ENCODE peak calls at places on chromosomes 13 and 19, in ten cellular contexts. V, N, H, X, F, Z, O, A, I and L are unnamed samples.

GRCh38 chr19:5891938-5892771 is 11.4 kb downstream of the NDUFA11 start:
- DNase-seq in V (no peak), N (peak; percentile 42), H (no peak), X (peak; percentile 35), F (peak; percentile 62), Z (no peak), O (no peak), A (no peak), I (no peak), L (peak; percentile 34)

GRCh38 chr19:35404879-35405622 is 34.2 kb downstream of the GPR42 start:
- DNase-seq in V (peak; percentile 47), N (no peak), H (peak; percentile 95), X (peak; percentile 98), F (no peak), Z (peak; percentile 98), O (no peak), A (no peak), I (peak; percentile 91), L (peak; percentile 81)

GRCh38 chr13:19737844-19738557 is 44.7 kb downstream of the PSPC1 start:
- DNase-seq in V (no peak), N (no peak), H (no peak), X (peak; percentile 14), F (no peak), Z (no peak), O (no peak), A (no peak), I (no peak), L (no peak)

GRCh38 chr19:51141181-51141580 is 920 bp upstream of the SIGLEC7 start:
- DNase-seq in V (no peak), N (no peak), H (no peak), X (no peak), F (no peak), Z (no peak), O (no peak), A (no peak), I (no peak), L (no peak)

GRCh38 chr13:45316210-45316799 is 24.7 kb downstream of the TPT1 start:
- DNase-seq in V (no peak), N (no peak), H (no peak), X (no peak), F (peak; percentile 23), Z (no peak), O (no peak), A (no peak), I (no peak), L (no peak)

GRCh38 chr13:45040626-45041025 is 51.3 kb downstream of the GPALPP1 start:
- DNase-seq in V (no peak), N (no peak), H (peak; percentile 13), X (peak; percentile 25), F (no peak), Z (no peak), O (no peak), A (no peak), I (peak; percentile 35), L (no peak)

GRCh38 chr13:73220966-73221720 is 162.3 kb downstream of the KLF5 start:
- DNase-seq in V (no peak), N (no peak), H (no peak), X (no peak), F (no peak), Z (peak; percentile 48), O (no peak), A (no peak), I (peak; percentile 61), L (no peak)

GRCh38 chr19:6088677-6089063 is 21.6 kb downstream of the RFX2 start:
- DNase-seq in V (no peak), N (no peak), H (no peak), X (peak; percentile 76), F (no peak), Z (no peak), O (no peak), A (no peak), I (peak; percentile 42), L (no peak)

GRCh38 chr13:95367309-95367843 is 66.1 kb upstream of the ABCC4 start:
- DNase-seq in V (no peak), N (no peak), H (no peak), X (peak; percentile 28), F (no peak), Z (no peak), O (no peak), A (no peak), I (no peak), L (no peak)

GRCh38 chr13:45194081-45194939 is 6.5 kb downstream of the KCTD4 start:
- DNase-seq in V (no peak), N (no peak), H (no peak), X (peak; percentile 71), F (peak; percentile 28), Z (peak; percentile 69), O (peak; percentile 36), A (no peak), I (peak; percentile 54), L (no peak)

GRCh38 chr19:10230155-10230903 is 802 bp downstream of the S1PR2 start:
- DNase-seq in V (no peak), N (peak; percentile 81), H (no peak), X (no peak), F (peak; percentile 26), Z (no peak), O (peak; percentile 41), A (peak; percentile 82), I (no peak), L (peak; percentile 69)

GRCh38 chr19:33432408-33433170 is 59.1 kb downstream of the CEBPG start:
- DNase-seq in V (no peak), N (no peak), H (no peak), X (no peak), F (no peak), Z (no peak), O (no peak), A (peak; percentile 69), I (no peak), L (no peak)

GRCh38 chr19:11254662-11255061 is 7.7 kb downstream of the DOCK6 start:
- DNase-seq in V (no peak), N (no peak), H (no peak), X (no peak), F (no peak), Z (no peak), O (no peak), A (no peak), I (no peak), L (no peak)

GRCh38 chr19:30374791-30375650 is 2.8 kb downstream of the ZNF536 start:
- DNase-seq in V (no peak), N (no peak), H (no peak), X (no peak), F (no peak), Z (no peak), O (no peak), A (peak; percentile 58), I (no peak), L (no peak)

GRCh38 chr13:31950121-31950810 is 81.3 kb upstream of the FRY start:
- DNase-seq in V (no peak), N (no peak), H (no peak), X (no peak), F (no peak), Z (no peak), O (no peak), A (no peak), I (peak; percentile 35), L (no peak)

GRCh38 chr19:38551450-38551813 is 66.3 kb downstream of the MAP4K1 start:
- DNase-seq in V (no peak), N (no peak), H (no peak), X (no peak), F (no peak), Z (no peak), O (no peak), A (no peak), I (no peak), L (peak; percentile 88)
- TF ChIP-seq CTCF in V (no peak), N (no peak), H (no peak), X (no peak), F (no peak), Z (no peak), O (no peak), A (no peak), I (no peak), L (no peak)

DNA sequence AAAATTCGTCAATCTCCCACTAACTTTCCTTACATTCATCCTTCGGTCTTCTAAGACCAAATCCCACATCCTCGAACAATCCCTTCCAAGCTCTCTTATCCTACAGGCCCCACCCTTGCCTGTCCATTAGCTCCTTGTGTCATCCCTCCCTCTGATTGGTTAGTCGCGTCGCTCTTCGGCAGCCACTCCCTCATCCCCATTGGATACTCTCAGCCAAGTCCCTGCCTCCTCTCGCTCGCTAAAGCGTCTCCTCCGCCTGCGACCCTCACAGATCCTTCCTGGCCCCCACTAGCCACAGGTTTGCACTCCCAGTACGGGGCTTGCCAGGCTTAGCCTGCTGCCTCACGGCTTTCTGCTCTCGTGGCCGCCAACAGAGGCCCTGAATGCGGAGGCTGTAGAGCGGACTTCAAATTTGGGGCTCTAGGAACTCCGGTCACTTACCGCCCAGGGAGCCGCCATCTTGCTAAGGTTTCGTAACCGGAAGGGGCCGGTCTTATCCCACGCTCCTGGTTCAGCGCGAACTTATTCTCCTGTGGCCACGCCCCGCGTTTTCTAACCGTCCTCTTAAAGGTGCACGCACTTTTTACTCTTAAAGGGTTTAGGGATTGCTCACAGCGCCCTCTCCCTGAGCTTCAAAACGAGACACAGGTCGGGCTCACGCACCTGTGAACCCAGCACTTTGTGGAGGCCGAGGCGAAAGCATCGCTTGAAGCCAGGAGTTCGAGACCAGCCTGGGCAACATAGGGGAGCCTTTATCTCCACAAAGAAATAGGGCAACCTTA is at the start of gene DMAC2:
- DNase-seq in V (peak; percentile 96), N (peak; percentile 88), H (peak; percentile 94), X (peak; percentile 97), F (peak; percentile 99), Z (peak; percentile 97), O (peak; percentile 99), A (peak; percentile 99), I (peak; percentile 100), L (peak; percentile 100)
- TF ChIP-seq CTCF in V (peak; percentile 59), N (peak; percentile 41), H (peak; percentile 61), X (peak; percentile 36), F (peak; percentile 71), Z (peak; percentile 57), O (peak; percentile 31), A (no peak), I (peak; percentile 59), L (peak; percentile 48)

GRCh38 chr19:17327654-17328516 is 6.8 kb downstream of the ANO8 start:
- DNase-seq in V (no peak), N (peak; percentile 94), H (no peak), X (no peak), F (peak; percentile 77), Z (peak; percentile 73), O (no peak), A (no peak), I (peak; percentile 91), L (peak; percentile 66)
- TF ChIP-seq CTCF in V (no peak), N (no peak), H (peak; percentile 81), X (no peak), F (no peak), Z (peak; percentile 86), O (no peak), A (no peak), I (peak; percentile 71), L (no peak)

DNA sequence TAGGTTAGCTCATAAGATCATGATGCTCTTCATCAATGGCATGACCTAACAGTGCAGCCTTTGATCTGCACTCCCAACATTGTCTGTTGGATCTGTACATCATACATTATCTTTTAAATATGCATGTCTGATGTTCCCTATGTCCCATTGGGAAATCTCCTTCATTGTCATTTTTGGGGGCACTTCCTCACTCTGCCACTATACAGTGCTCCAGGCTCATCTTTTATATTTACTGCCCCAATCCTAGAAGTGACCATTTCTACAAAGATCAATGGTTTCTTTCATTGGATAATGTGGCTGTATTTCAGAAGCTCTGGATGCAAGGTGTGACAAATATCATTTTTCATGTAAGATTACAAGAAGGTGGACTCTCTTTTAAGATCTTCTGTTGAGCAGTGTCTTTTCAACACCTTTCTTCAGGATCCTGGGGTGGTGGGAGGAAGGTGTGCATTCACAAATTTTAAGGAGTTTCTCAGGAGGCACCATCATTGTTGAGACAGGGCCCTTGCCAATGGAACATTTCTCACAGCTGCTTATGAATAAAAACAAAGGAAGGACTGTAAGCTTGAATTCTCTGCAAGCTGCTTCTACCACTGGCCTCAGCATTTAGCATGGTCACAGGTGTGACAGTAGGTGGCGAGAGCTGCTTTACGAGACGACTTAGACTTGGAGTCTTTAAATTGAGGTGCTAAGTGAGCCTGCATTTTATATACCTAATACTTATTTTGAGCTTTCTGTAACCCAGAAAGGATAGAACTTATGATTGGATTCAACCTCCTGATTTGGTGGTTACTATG is 403.0 kb downstream of the LMO7 start:
- DNase-seq in V (no peak), N (no peak), H (no peak), X (no peak), F (no peak), Z (no peak), O (no peak), A (no peak), I (peak; percentile 5), L (no peak)
- TF ChIP-seq CTCF in V (no peak), N (no peak), H (no peak), X (peak; percentile 17), F (no peak), Z (no peak), O (no peak), A (no peak), I (no peak), L (no peak)